ENCODE peak calls at places on chromosomes 4 and X, in ten cellular contexts. B is mucosa of descending colon, U is heart right ventricle, X is lower leg skin, M is HCT116, I is fibroblast of mammary gland, R is fibroblast of the aortic adventitia, A is tibial artery, F is right atrium auricular region, E is neural progenitor cell. T is an unnamed sample.

GRCh38 chrX:101260435-101260834 is 30.7 kb downstream of the TAF7L start:
- DNase-seq in B (no peak), U (no peak), X (no peak), M (no peak), I (peak; percentile 25), R (peak; percentile 9), A (no peak), F (no peak), E (peak; percentile 8), T (no peak)

GRCh38 chr4:153451931-153452660 is 14.1 kb upstream of the TMEM131L start:
- DNase-seq in B (no peak), U (no peak), X (no peak), M (no peak), I (no peak), R (no peak), A (no peak), F (no peak), E (peak; percentile 59), T (no peak)

GRCh38 chr4:118981839-118982381 is 93.3 kb downstream of the SYNPO2 start:
- DNase-seq in B (no peak), U (peak; percentile 79), X (peak; percentile 61), M (peak; percentile 55), I (peak; percentile 94), R (peak; percentile 93), A (no peak), F (peak; percentile 79), E (peak; percentile 78), T (peak; percentile 86)

GRCh38 chr4:22029803-22030202 is 81.2 kb upstream of the KCNIP4 start:
- DNase-seq in B (no peak), U (no peak), X (no peak), M (no peak), I (no peak), R (no peak), A (no peak), F (no peak), E (no peak), T (no peak)

GRCh38 chr4:107069049-107069448 is 32.9 kb upstream of the DKK2 start:
- DNase-seq in B (no peak), U (no peak), X (no peak), M (no peak), I (peak; percentile 84), R (peak; percentile 41), A (no peak), F (no peak), E (no peak), T (no peak)

GRCh38 chr4:4439782-4440181 is 52.9 kb downstream of the NSG1 start:
- DNase-seq in B (no peak), U (no peak), X (no peak), M (no peak), I (no peak), R (no peak), A (no peak), F (no peak), E (no peak), T (no peak)

GRCh38 chrX:9899640-9900075 is 67.5 kb upstream of the CLDN34 start:
- DNase-seq in B (no peak), U (no peak), X (no peak), M (no peak), I (peak; percentile 58), R (no peak), A (no peak), F (no peak), E (peak; percentile 13), T (peak; percentile 63)

GRCh38 chr4:108991929-108992328 is 229.1 kb upstream of the ETNPPL start:
- DNase-seq in B (no peak), U (no peak), X (no peak), M (no peak), I (peak; percentile 74), R (peak; percentile 15), A (no peak), F (no peak), E (no peak), T (no peak)

GRCh38 chrX:56505866-56506265 is 57.6 kb upstream of the UBQLN2 start:
- DNase-seq in B (no peak), U (no peak), X (no peak), M (no peak), I (no peak), R (no peak), A (no peak), F (no peak), E (no peak), T (no peak)

GRCh38 chrX:68354869-68355628 is 78.2 kb downstream of the OPHN1 start:
- DNase-seq in B (no peak), U (no peak), X (no peak), M (no peak), I (no peak), R (peak; percentile 5), A (no peak), F (no peak), E (no peak), T (no peak)

GRCh38 chrX:129193357-129193756 is 329.9 kb downstream of the SMARCA1 start:
- DNase-seq in B (no peak), U (peak; percentile 5), X (no peak), M (no peak), I (no peak), R (no peak), A (no peak), F (no peak), E (no peak), T (no peak)

GRCh38 chr4:122705035-122705434 is 27.5 kb upstream of the BBS12 start:
- DNase-seq in B (no peak), U (no peak), X (no peak), M (no peak), I (no peak), R (no peak), A (no peak), F (no peak), E (no peak), T (no peak)
- H3K4me3 ChIP-seq in B (no peak overlapping the region), U (no peak overlapping the region), X (no peak overlapping the region), M (no peak overlapping the region), I (no peak overlapping the region), R (no peak overlapping the region), A (no peak overlapping the region), F (no peak overlapping the region), E (no peak overlapping the region), T (no peak overlapping the region)

DNA sequence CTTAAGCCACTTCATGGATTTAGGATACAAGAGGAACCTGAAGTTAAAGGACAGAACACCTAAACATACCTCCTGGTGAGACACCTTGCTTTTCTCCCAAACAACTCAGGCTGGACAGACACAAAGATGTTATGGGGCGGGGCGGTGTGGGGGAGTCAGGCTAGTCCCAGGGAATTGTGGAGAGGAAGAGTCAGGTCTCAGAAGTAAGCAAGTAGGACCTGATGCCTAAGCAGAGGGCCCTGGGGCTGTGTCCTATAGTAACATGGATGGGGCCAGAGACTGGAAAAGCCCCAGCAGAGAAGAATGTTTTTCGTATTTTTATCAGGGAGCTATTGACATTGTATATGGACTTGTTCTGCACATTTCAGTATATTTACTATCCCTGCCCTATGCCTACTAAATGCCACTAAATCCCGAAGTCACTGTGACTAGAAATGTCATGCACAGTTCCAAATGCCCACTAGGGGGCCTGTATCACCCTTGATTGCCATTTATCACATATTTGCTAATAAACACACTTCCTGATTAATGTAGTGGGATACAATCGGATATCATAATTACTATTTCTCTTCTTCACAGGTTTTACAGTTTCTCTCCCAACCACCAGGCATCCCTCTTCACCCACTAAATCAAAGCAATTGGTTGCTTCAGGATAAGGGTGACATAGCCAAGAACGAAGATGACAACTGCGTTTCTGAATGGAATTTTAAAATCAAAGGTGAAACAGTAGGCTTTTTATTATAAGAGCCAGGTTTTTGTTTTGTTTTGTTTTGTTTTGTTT is 23.8 kb upstream of the ARHGAP10 start:
- DNase-seq in B (no peak), U (peak; percentile 43), X (peak; percentile 62), M (peak; percentile 66), I (peak; percentile 63), R (peak; percentile 69), A (no peak), F (peak; percentile 66), E (peak; percentile 63), T (peak; percentile 70)
- H3K4me3 ChIP-seq in B (no peak overlapping the region), U (no peak overlapping the region), X (no peak overlapping the region), M (peak overlapping the region; percentile 34), I (no peak overlapping the region), R (no peak overlapping the region), A (no peak overlapping the region), F (no peak overlapping the region), E (no peak overlapping the region), T (no peak overlapping the region)

DNA sequence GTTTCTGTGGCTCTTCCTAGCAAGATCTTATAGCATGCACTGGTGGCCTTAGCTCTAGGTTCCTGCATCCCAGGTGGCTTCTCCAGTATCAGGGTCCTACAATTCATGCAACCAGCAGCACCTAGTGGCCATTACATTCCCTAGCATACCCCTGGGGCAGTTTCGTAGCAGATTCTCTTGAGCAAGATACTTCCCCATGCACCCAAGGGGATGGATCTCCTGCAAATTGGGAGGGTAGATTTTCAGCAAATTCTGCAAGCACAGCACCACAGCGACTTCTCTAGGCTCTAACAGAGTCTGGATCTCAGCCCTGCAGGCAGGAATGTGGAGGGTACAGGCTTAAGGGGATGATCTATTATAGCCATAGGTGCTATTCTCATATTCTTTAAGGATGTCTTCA is 13.1 kb upstream of the SLC9B1 start:
- DNase-seq in B (no peak), U (no peak), X (no peak), M (peak; percentile 24), I (peak; percentile 31), R (peak; percentile 21), A (no peak), F (no peak), E (peak; percentile 71), T (no peak)
- H3K4me3 ChIP-seq in B (no peak overlapping the region), U (no peak overlapping the region), X (no peak overlapping the region), M (no peak overlapping the region), I (no peak overlapping the region), R (no peak overlapping the region), A (no peak overlapping the region), F (no peak overlapping the region), E (no peak overlapping the region), T (no peak overlapping the region)

GRCh38 chrX:74422029-74422352 is 698 bp downstream of the SLC16A2 start:
- DNase-seq in B (no peak), U (no peak), X (no peak), M (no peak), I (no peak), R (no peak), A (no peak), F (no peak), E (no peak), T (no peak)
- H3K4me3 ChIP-seq in B (no peak overlapping the region), U (peak overlapping the region; percentile 61), X (no peak overlapping the region), M (no peak overlapping the region), I (peak overlapping the region; percentile 55), R (peak overlapping the region; percentile 72), A (peak overlapping the region; percentile 58), F (peak overlapping the region; percentile 60), E (peak overlapping the region; percentile 68), T (peak overlapping the region; percentile 59)

T was measured in sigmoid colon.